ENCODE peak calls at places on chromosomes 11 and 22, in five cellular contexts. One of them, this sample, is unnamed.

GRCh38 chr11:48170840-48171233 is 45.8 kb upstream of the OR4B1 start:
- DNase-seq in activated CD4-positive, alpha-beta T cell treated with anti-CD3 and anti-CD28 coated beads for 48 hours: no peak
- DNase-seq in non-pigmented ciliary epithelial cell: no peak
- DNase-seq in nucleus accumbens: no peak
- DNase-seq in T-cell: no peak
- DNase-seq in this sample: no peak

GRCh38 chr22:21917206-21917958 is 35.3 kb downstream of the PPM1F start:
- DNase-seq in activated CD4-positive, alpha-beta T cell treated with anti-CD3 and anti-CD28 coated beads for 48 hours: no peak
- DNase-seq in nucleus accumbens: no peak
- DNase-seq in T-cell: no peak
- DNase-seq in non-pigmented ciliary epithelial cell: no peak
- DNase-seq in this sample: peak; percentile 22

GRCh38 chr11:124194696-124195418 is 11.7 kb downstream of the OR10D3 start:
- DNase-seq in activated CD4-positive, alpha-beta T cell treated with anti-CD3 and anti-CD28 coated beads for 48 hours: peak; percentile 56
- DNase-seq in nucleus accumbens: no peak
- DNase-seq in T-cell: peak; percentile 8
- DNase-seq in non-pigmented ciliary epithelial cell: peak; percentile 17
- DNase-seq in this sample: peak; percentile 92

GRCh38 chr22:36081023-36081431 is 52.4 kb upstream of the RBFOX2 start:
- DNase-seq in T-cell: no peak
- DNase-seq in nucleus accumbens: no peak
- DNase-seq in activated CD4-positive, alpha-beta T cell treated with anti-CD3 and anti-CD28 coated beads for 48 hours: no peak
- DNase-seq in non-pigmented ciliary epithelial cell: peak; percentile 88
- DNase-seq in this sample: no peak

GRCh38 chr22:22939537-22940368 is 52.1 kb downstream of the IGLL5 start:
- DNase-seq in T-cell: no peak
- DNase-seq in non-pigmented ciliary epithelial cell: no peak
- DNase-seq in nucleus accumbens: no peak
- DNase-seq in activated CD4-positive, alpha-beta T cell treated with anti-CD3 and anti-CD28 coated beads for 48 hours: no peak
- DNase-seq in this sample: no peak

GRCh38 chr11:63837027-63837688 is 1.8 kb upstream of the MARK2 start:
- DNase-seq in nucleus accumbens: peak; percentile 54
- DNase-seq in T-cell: peak; percentile 72
- DNase-seq in activated CD4-positive, alpha-beta T cell treated with anti-CD3 and anti-CD28 coated beads for 48 hours: peak; percentile 80
- DNase-seq in non-pigmented ciliary epithelial cell: no peak
- DNase-seq in this sample: no peak

GRCh38 chr22:21861290-21861848 is 6.1 kb downstream of the MAPK1 start:
- DNase-seq in nucleus accumbens: no peak
- DNase-seq in activated CD4-positive, alpha-beta T cell treated with anti-CD3 and anti-CD28 coated beads for 48 hours: no peak
- DNase-seq in non-pigmented ciliary epithelial cell: no peak
- DNase-seq in T-cell: no peak
- DNase-seq in this sample: no peak

GRCh38 chr11:5004429-5005274 is 10.0 kb downstream of the OR51L1 start:
- DNase-seq in nucleus accumbens: no peak
- DNase-seq in non-pigmented ciliary epithelial cell: peak; percentile 13
- DNase-seq in T-cell: no peak
- DNase-seq in activated CD4-positive, alpha-beta T cell treated with anti-CD3 and anti-CD28 coated beads for 48 hours: peak; percentile 54
- DNase-seq in this sample: peak; percentile 12

GRCh38 chr11:14357843-14358728 is 897 bp downstream of the RRAS2 start:
- DNase-seq in activated CD4-positive, alpha-beta T cell treated with anti-CD3 and anti-CD28 coated beads for 48 hours: peak; percentile 49
- DNase-seq in nucleus accumbens: no peak
- DNase-seq in non-pigmented ciliary epithelial cell: no peak
- DNase-seq in T-cell: peak; percentile 14
- DNase-seq in this sample: peak; percentile 32

GRCh38 chr11:75201771-75202170 is 38.8 kb upstream of the TPBGL start:
- DNase-seq in activated CD4-positive, alpha-beta T cell treated with anti-CD3 and anti-CD28 coated beads for 48 hours: no peak
- DNase-seq in nucleus accumbens: no peak
- DNase-seq in T-cell: no peak
- DNase-seq in non-pigmented ciliary epithelial cell: no peak
- DNase-seq in this sample: no peak

GRCh38 chr11:62125881-62126280 is 2.1 kb downstream of the INCENP start:
- DNase-seq in activated CD4-positive, alpha-beta T cell treated with anti-CD3 and anti-CD28 coated beads for 48 hours: no peak
- DNase-seq in T-cell: no peak
- DNase-seq in nucleus accumbens: no peak
- DNase-seq in non-pigmented ciliary epithelial cell: no peak
- DNase-seq in this sample: no peak

GRCh38 chr11:35598254-35599125 is 19.8 kb upstream of the FJX1 start:
- DNase-seq in nucleus accumbens: no peak
- DNase-seq in T-cell: no peak
- DNase-seq in non-pigmented ciliary epithelial cell: no peak
- DNase-seq in activated CD4-positive, alpha-beta T cell treated with anti-CD3 and anti-CD28 coated beads for 48 hours: peak; percentile 24
- DNase-seq in this sample: no peak

GRCh38 chr22:43996170-43996980 is 27.7 kb upstream of the PARVB start:
- DNase-seq in T-cell: peak; percentile 60
- DNase-seq in nucleus accumbens: peak; percentile 2
- DNase-seq in non-pigmented ciliary epithelial cell: no peak
- DNase-seq in activated CD4-positive, alpha-beta T cell treated with anti-CD3 and anti-CD28 coated beads for 48 hours: peak; percentile 78
- DNase-seq in this sample: no peak

GRCh38 chr22:44489026-44489425 is 9.0 kb downstream of the RTL6 start:
- DNase-seq in nucleus accumbens: no peak
- DNase-seq in non-pigmented ciliary epithelial cell: no peak
- DNase-seq in activated CD4-positive, alpha-beta T cell treated with anti-CD3 and anti-CD28 coated beads for 48 hours: no peak
- DNase-seq in T-cell: no peak
- DNase-seq in this sample: no peak

GRCh38 chr11:128471138-128471661 is 116.2 kb downstream of the ETS1 start:
- DNase-seq in activated CD4-positive, alpha-beta T cell treated with anti-CD3 and anti-CD28 coated beads for 48 hours: peak; percentile 74
- DNase-seq in T-cell: peak; percentile 49
- DNase-seq in non-pigmented ciliary epithelial cell: no peak
- DNase-seq in nucleus accumbens: no peak
- DNase-seq in this sample: no peak

This sample was measured in retinal pigment epithelial cell.